ENCODE peak calls at places on chromosomes 5 and 9, in five cellular contexts. Q is adrenal gland, X is heart left ventricle, K is testis, J is body of pancreas. P is an unnamed sample.

GRCh38 chr9:124381073-124381945 is 33.9 kb downstream of the PSMB7 start:
- DNase-seq in Q (no peak), X (no peak), K (no peak), J (no peak), P (no peak)

GRCh38 chr9:73116030-73116429 is 35.6 kb upstream of the ANXA1 start:
- DNase-seq in Q (no peak), X (no peak), K (no peak), J (no peak), P (no peak)

GRCh38 chr9:17065062-17065461 is 69.8 kb upstream of the CNTLN start:
- DNase-seq in Q (no peak), X (no peak), K (no peak), J (no peak), P (no peak)

GRCh38 chr5:103450333-103451061 is 112.1 kb downstream of the NUDT12 start:
- DNase-seq in Q (no peak), X (no peak), K (no peak), J (no peak), P (no peak)

GRCh38 chr9:78131969-78132687 is 100.5 kb upstream of the GNAQ start:
- DNase-seq in Q (no peak), X (no peak), K (no peak), J (no peak), P (no peak)

GRCh38 chr5:83244516-83244915 is 167.2 kb downstream of the XRCC4 start:
- DNase-seq in Q (no peak), X (no peak), K (no peak), J (no peak), P (no peak)

GRCh38 chr5:52809884-52810283 is 22.2 kb downstream of the ITGA1 start:
- DNase-seq in Q (no peak), X (no peak), K (no peak), J (no peak), P (no peak)

GRCh38 chr5:93294996-93295395 is 286.0 kb downstream of the NR2F1-AS1 start:
- DNase-seq in Q (no peak), X (no peak), K (no peak), J (no peak), P (no peak)

GRCh38 chr5:109741390-109741789 is 51.7 kb downstream of the MAN2A1 start:
- DNase-seq in Q (no peak), X (no peak), K (no peak), J (no peak), P (no peak)

GRCh38 chr9:129143461-129143927 is 32.3 kb downstream of the PTPA start:
- DNase-seq in Q (peak; percentile 77), X (peak; percentile 85), K (peak; percentile 64), J (peak; percentile 69), P (peak; percentile 85)

GRCh38 chr9:93974151-93974550 is 19.0 kb upstream of the BARX1 start:
- DNase-seq in Q (no peak), X (no peak), K (no peak), J (no peak), P (peak; percentile 68)

GRCh38 chr9:72718503-72718902 is 197.1 kb downstream of the TMC1 start:
- DNase-seq in Q (no peak), X (no peak), K (no peak), J (no peak), P (peak; percentile 1)

GRCh38 chr9:87088192-87088591 is 140.9 kb upstream of the GAS1 start:
- DNase-seq in Q (no peak), X (peak; percentile 67), K (no peak), J (no peak), P (no peak)

GRCh38 chr5:14297697-14298096 is 154.6 kb downstream of the TRIO start:
- DNase-seq in Q (no peak), X (no peak), K (no peak), J (no peak), P (no peak)

DNA sequence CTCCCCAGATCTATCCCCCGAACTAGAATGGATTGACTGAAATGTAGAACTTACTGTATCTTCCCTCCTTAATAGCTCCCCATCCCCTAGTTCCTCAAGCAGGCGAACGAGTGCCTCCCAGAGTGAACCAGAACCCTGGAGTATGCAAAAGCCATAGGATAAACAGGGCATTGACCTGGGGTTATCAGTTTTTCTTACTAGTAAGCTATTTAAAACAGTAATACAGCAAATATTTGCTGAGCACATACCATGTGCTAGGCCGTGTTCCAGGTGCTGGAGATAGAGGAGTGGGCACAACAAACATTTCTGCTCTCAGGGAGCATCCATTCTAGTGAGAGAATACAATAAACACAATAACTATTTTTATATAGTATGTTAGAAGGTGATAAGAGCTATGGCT is 1.8 kb downstream of the SKP2 start:
- DNase-seq in Q (no peak), X (no peak), K (no peak), J (no peak), P (no peak)
- H3K4me1 ChIP-seq in Q (peaks cover 40% of the 10 kb centered on the region), X (peaks cover 9% of the 10 kb centered on the region), K (peaks cover 17% of the 10 kb centered on the region), J (peaks cover 34% of the 10 kb centered on the region), P (peaks cover 24% of the 10 kb centered on the region)

GRCh38 chr9:136838314-136839228 is 3.7 kb upstream of the AJM1 start:
- DNase-seq in Q (no peak), X (no peak), K (no peak), J (no peak), P (no peak)

GRCh38 chr9:136840877-136841645 is 1.2 kb upstream of the AJM1 start:
- DNase-seq in Q (peak; percentile 73), X (no peak), K (peak; percentile 82), J (peak; percentile 96), P (peak; percentile 83)

GRCh38 chr9:136839229-136840139 is 2.8 kb upstream of the AJM1 start:
- DNase-seq in Q (no peak), X (no peak), K (no peak), J (no peak), P (no peak)

GRCh38 chr9:136837146-136837855 is 5.0 kb upstream of the AJM1 start:
- DNase-seq in Q (no peak), X (no peak), K (no peak), J (no peak), P (no peak)

DNA sequence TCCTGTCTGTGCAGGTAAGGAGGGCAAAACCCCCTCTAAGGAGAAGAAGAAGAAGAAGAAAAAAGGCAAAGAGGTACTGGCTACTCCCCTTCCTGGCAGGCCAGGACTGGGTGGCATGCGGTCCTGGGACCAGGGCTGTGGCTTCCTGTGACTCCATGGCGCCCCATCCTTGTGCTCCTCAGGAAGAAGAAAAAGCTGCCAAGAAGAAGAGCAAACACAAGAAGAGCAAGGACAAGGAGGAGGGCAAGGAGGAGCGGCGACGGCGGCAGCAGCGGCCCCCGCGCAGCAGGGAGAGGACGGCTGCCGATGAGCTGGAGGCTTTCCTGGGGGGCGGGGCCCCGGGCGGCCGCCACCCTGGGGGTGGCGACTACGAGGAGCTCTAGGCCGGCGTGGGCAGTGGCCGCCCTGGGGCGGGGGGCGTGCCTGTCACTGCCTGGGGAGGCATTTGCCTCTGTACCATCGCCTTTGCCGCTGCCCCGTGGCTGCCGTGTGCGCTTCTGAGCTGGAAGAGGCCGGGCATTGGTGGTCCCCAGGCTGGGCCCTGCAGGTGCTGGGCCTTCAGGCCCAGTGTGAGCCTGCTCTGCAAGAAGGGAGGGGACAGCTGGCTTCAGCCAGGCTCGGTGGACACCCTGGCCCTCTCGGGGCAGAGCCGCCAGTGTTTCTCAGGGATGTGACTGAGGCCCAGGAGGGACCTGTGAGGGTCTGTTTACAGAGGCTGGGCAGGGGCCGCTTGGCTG is 2.0 kb upstream of the AJM1 start:
- DNase-seq in Q (no peak), X (no peak), K (peak; percentile 67), J (no peak), P (no peak)
- TF ChIP-seq POLR2A in Q (no peak), X (no peak), K (no peak), J (no peak), P (no peak)

GRCh38 chr5:179297026-179297425 is 48.2 kb downstream of the ADAMTS2 start:
- DNase-seq in Q (no peak), X (no peak), K (no peak), J (peak; percentile 8), P (no peak)

GRCh38 chr5:179297486-179298180 is 47.6 kb downstream of the ADAMTS2 start:
- DNase-seq in Q (no peak), X (no peak), K (no peak), J (peak; percentile 13), P (no peak)

GRCh38 chr5:179300834-179301233 is 44.4 kb downstream of the ADAMTS2 start:
- DNase-seq in Q (no peak), X (no peak), K (peak; percentile 60), J (peak; percentile 32), P (peak; percentile 10)

GRCh38 chr5:179296150-179296821 is 49.0 kb downstream of the ADAMTS2 start:
- DNase-seq in Q (no peak), X (no peak), K (no peak), J (peak; percentile 7), P (no peak)

DNA sequence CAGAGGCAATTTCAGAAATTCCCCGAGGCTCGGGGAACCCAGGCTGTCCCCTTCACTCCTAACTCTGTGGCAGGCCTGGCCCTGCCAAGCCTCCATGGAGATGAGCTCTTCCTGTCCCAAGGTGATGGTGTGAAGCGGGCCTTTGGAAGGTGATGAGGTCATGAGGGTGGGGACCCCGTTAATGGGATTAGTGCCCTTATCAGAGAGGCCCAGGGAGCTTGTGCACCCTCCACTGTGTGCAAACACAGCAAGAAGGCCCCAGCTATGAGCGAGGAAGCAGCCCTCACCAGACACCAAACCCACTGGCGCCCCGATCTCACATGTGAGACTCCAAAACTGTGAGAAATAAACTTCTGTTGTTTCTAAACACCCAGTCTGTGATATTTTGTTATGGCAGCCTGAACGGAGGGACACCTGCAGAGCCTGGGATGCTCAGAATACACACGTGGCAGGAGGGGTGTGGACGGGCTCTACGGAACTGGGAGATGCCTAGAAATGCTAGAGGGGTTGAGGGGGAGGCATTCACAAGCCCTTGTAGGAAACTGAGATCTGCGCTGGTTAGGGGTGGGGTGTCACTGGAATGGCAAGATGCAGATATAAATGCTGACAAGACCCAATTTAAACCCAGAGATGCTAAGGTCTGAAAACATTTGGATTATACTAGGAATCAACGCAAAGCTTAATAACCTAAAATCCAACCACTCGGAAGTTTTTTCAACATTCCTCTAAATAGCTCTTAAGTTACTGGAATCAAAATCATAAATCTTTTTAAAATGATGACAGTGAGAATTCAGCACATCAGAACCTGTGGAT is 46.9 kb downstream of the ADAMTS2 start:
- DNase-seq in Q (no peak), X (no peak), K (no peak), J (no peak), P (no peak)
- H3K4me1 ChIP-seq in Q (no peaks in the 10 kb centered on the region), X (no peaks in the 10 kb centered on the region), K (peaks cover 3% of the 10 kb centered on the region), J (no peaks in the 10 kb centered on the region), P (no peaks in the 10 kb centered on the region)

GRCh38 chr5:78587081-78587774 is 61.3 kb downstream of the LHFPL2 start:
- DNase-seq in Q (no peak), X (no peak), K (no peak), J (no peak), P (no peak)

GRCh38 chr5:78589928-78590327 is 58.6 kb downstream of the LHFPL2 start:
- DNase-seq in Q (no peak), X (no peak), K (no peak), J (no peak), P (no peak)

GRCh38 chr5:78587775-78588291 is 60.7 kb downstream of the LHFPL2 start:
- DNase-seq in Q (no peak), X (no peak), K (no peak), J (no peak), P (no peak)

GRCh38 chr5:78588517-78588916 is 60.1 kb downstream of the LHFPL2 start:
- DNase-seq in Q (no peak), X (no peak), K (no peak), J (no peak), P (no peak)

DNA sequence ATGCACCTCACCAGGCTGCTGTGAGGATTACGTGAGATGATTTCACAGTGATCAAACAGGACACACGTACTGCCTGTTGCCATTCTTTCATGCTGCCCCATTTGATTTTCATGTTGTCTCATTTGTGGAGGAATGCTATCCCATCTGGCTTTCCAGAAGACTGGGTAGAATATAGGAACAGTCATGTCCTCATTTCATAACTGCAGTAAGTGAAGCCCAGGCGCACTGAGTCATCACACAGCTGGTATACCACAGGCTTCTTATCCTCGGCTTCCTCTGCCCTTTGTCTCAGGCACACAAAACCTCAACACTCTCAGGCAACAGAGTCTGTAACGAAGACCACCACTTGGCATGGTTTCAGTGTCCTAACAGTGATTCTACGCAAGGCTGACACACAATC is 62.3 kb downstream of the LHFPL2 start:
- DNase-seq in Q (peak; percentile 57), X (no peak), K (no peak), J (no peak), P (no peak)
- TF ChIP-seq POLR2A in Q (no peak), X (no peak), K (no peak), J (no peak), P (no peak)